ENCODE peak calls at places on chromosomes 16 and 17, in six cellular contexts. J is skeletal muscle cell, B is GM12878, N is neuronal stem cell, P is sigmoid colon, C is SJSA1. O is an unnamed sample.

GRCh38 chr16:13795131-13795530 is 124.8 kb upstream of the ERCC4 start:
- DNase-seq in B (no peak), J (no peak), N (no peak), P (no peak), C (no peak), O (no peak)

GRCh38 chr17:28174352-28175046 is 132.0 kb downstream of the NLK start:
- DNase-seq in P (no peak), C (no peak), N (no peak), B (peak; percentile 24), J (no peak), O (no peak)

GRCh38 chr17:58328195-58329034 is at the start of gene TSPOAP1:
- DNase-seq in J (no peak), N (no peak), B (peak; percentile 95), P (no peak), C (no peak), O (no peak)

GRCh38 chr17:38434178-38434665 is 6.0 kb downstream of the ARHGAP23 start:
- DNase-seq in P (peak; percentile 77), J (no peak), C (no peak), B (no peak), N (no peak), O (no peak)

GRCh38 chr17:9911089-9911488 is 6.0 kb upstream of the RCVRN start:
- DNase-seq in N (no peak), J (no peak), P (no peak), C (no peak), B (no peak), O (peak; percentile 68)

GRCh38 chr17:18136357-18136756 is 27.8 kb downstream of the MYO15A start:
- DNase-seq in N (no peak), C (no peak), P (no peak), J (no peak), B (no peak), O (no peak)

GRCh38 chr16:56625943-56626654 is 518 bp downstream of the MT1E start:
- DNase-seq in P (peak; percentile 91), C (no peak), J (peak; percentile 51), N (no peak), B (no peak), O (peak; percentile 93)

GRCh38 chr16:23122107-23122506 is 27.1 kb downstream of the USP31 start:
- DNase-seq in N (no peak), P (no peak), J (no peak), B (no peak), C (no peak), O (no peak)

GRCh38 chr16:80259289-80259805 is 281.4 kb upstream of the DYNLRB2 start:
- DNase-seq in P (no peak), B (no peak), C (peak; percentile 53), N (peak; percentile 18), J (no peak), O (no peak)

GRCh38 chr17:48160177-48160967 is 52.8 kb downstream of the SNX11 start:
- DNase-seq in J (no peak), B (no peak), C (no peak), N (no peak), P (no peak), O (no peak)

GRCh38 chr16:68374961-68375660 is 64.3 kb downstream of the PRMT7 start:
- DNase-seq in P (no peak), C (no peak), N (no peak), J (no peak), B (no peak), O (no peak)

GRCh38 chr16:6206080-6206479 is 1108.5 kb upstream of the EEF2KMT start:
- DNase-seq in P (no peak), C (no peak), N (no peak), J (no peak), B (no peak), O (no peak)

GRCh38 chr16:23676924-23677480 is 1.7 kb upstream of the PLK1 start:
- DNase-seq in C (no peak), B (no peak), N (no peak), P (no peak), J (no peak), O (no peak)

GRCh38 chr17:11996722-11997146 is 541 bp downstream of the ZNF18 start:
- DNase-seq in J (no peak), C (no peak), N (no peak), P (no peak), B (peak; percentile 24), O (peak; percentile 79)

GRCh38 chr16:86662195-86662594 is 83.8 kb downstream of the FOXL1 start:
- DNase-seq in B (no peak), J (no peak), N (no peak), P (no peak), C (no peak), O (no peak)

GRCh38 chr16:57045694-57046381 is 46.5 kb upstream of the CPNE2 start:
- DNase-seq in N (peak; percentile 39), J (no peak), B (peak; percentile 55), P (peak; percentile 84), C (no peak), O (no peak)

GRCh38 chr16:7315813-7316212 is 16.8 kb upstream of the RBFOX1 start:
- DNase-seq in J (no peak), P (no peak), N (no peak), C (no peak), B (no peak), O (no peak)

GRCh38 chr16:75420987-75421819 is 12.1 kb downstream of the CFDP1 start:
- DNase-seq in B (no peak), P (peak; percentile 84), C (no peak), J (peak; percentile 56), N (peak; percentile 38), O (no peak)

GRCh38 chr16:5644132-5644531 is 546.5 kb upstream of the EEF2KMT start:
- DNase-seq in B (no peak), J (no peak), P (no peak), N (no peak), C (no peak), O (no peak)

GRCh38 chr16:11232852-11233726 is 22.9 kb downstream of the SOCS1 start:
- DNase-seq in C (no peak), N (no peak), J (no peak), P (no peak), B (no peak), O (no peak)

DNA sequence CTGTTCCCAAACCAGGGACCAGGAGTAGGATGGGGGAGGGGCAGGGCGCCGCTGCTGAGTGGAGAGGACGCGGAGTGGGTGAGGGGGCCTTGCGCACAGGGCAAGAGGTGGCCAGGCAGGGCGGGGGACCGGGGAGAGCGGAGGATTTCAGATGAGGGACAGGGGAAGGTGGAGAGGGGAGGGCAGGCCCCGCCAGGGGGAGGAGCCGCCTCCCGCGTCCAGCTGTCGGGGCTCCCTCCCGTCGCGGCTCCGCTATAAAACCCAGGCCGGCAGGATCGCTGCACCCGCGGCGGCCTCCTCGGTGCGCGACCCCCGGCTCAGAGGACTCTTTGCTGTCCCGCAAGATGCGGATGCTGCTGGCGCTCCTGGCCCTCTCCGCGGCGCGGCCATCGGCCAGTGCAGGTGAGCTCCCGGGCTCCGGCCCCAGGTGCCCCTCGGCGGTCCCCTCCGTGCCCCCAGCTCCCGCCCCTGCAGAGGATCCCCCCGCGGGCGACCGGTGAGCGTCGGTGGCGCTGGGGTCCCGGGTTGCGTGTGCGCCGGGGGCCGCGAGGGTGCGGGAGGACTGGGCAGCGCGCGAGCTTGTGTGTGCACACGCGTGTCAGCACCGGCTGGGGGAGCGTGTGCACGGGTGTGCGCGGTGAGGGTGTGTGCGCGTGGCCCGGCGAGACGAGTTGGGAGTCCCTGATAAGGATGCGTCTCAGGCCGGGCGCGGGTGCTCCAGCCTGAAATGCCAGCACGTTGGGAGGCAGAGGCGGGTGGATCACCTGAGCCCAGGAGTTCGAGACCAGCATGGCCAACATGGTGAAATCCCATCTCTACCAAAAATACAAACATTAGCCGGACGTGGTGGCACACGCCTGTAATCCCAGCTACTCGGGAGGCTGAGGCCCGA is at the start of gene CA4:
- DNase-seq in P (no peak), J (no peak), N (no peak), B (no peak), C (no peak), O (no peak)
- H3K4me3 ChIP-seq in P (peak within 1 kb of the TSS; percentile 25), J (no peak within 1 kb of the TSS), N (peak within 1 kb of the TSS; percentile 87), B (no peak within 1 kb of the TSS), C (no peak within 1 kb of the TSS), O (peak within 1 kb of the TSS; percentile 65)

GRCh38 chr16:85448557-85449194 is 164.4 kb upstream of the GSE1 start:
- DNase-seq in C (no peak), N (no peak), J (peak; percentile 25), B (no peak), P (no peak), O (no peak)
- H3K4me3 ChIP-seq in C (no peak overlapping the region), N (no peak overlapping the region), J (no peak overlapping the region), B (no peak overlapping the region), P (no peak overlapping the region), O (no peak overlapping the region)

GRCh38 chr16:84647830-84648594 is at the start of gene KLHL36:
- DNase-seq in C (no peak), J (no peak), P (peak; percentile 73), N (peak; percentile 21), B (no peak), O (no peak)

GRCh38 chr16:84643677-84644076 is 4.6 kb upstream of the KLHL36 start:
- DNase-seq in C (no peak), J (no peak), N (no peak), B (no peak), P (no peak), O (no peak)

GRCh38 chr16:84641643-84642358 is 6.5 kb upstream of the KLHL36 start:
- DNase-seq in P (no peak), J (no peak), C (no peak), N (no peak), B (no peak), O (no peak)

GRCh38 chr16:84640145-84640544 is 8.2 kb upstream of the KLHL36 start:
- DNase-seq in C (no peak), P (no peak), J (no peak), B (no peak), N (no peak), O (no peak)

DNA sequence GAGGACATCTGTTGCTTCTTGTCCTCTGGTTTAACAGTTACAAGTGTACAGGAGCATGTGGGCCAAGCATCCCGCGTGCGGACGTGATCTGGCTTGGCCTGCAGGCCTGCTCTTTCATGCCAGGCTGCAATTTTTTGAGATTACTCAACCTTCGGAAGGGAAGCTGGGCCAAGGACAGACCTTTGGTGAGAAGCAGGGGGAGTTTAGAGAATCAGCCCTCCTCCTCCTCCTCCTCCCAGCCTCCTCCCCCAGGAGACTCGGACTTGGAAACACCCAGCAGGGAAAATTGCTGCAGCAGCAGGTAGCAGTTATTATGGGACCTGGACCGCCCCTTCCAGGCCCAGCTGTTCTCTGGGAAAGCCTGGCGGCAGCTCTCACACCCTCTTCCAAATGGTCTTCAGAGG is 5.1 kb upstream of the KLHL36 start:
- DNase-seq in C (peak; percentile 83), P (peak; percentile 95), J (peak; percentile 72), B (no peak), N (no peak), O (peak; percentile 93)
- H3K4me3 ChIP-seq in C (no peak overlapping the region), P (no peak overlapping the region), J (no peak overlapping the region), B (no peak overlapping the region), N (no peak overlapping the region), O (peak overlapping the region; percentile 16)

DNA sequence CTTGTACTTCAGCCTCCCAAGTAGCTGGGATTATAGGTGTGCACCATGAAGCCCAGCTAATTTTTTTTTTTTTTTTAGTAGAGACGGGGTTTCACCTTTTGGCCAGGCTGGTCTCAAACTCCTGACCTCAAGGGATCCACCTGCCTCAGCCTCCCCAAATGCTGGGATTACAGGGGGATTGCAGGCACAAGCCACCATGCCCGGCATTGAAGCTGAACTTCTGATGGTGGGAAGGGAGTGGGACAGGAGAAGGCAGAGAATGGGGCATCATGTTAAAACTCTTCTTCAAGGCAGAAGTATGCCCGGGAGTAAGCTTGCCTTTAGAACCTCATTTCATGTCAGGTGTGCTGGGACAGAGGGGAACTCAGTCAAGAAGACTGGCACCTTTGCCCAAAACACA is 48.6 kb upstream of the ZFHX3 start:
- DNase-seq in J (no peak), C (no peak), P (no peak), B (no peak), N (no peak), O (no peak)
- H3K4me3 ChIP-seq in J (no peak overlapping the region), C (no peak overlapping the region), P (no peak overlapping the region), B (no peak overlapping the region), N (no peak overlapping the region), O (no peak overlapping the region)

O was measured in coronary artery.